ENCODE peak calls at places on chromosomes 5 and 9, in six cellular contexts. E is left ventricle myocardium inferior, P is fibroblast of lung, R is PC-9, M is H9, T is body of pancreas. Z is an unnamed sample.
A peak's percentile ranks its signal among the peaks of the same experiment; 100 is the strongest.

GRCh38 chr9:7983361-7983974 is 183.9 kb upstream of the DMAC1 start:
- DNase-seq in E (no peak), P (no peak), R (no peak), M (no peak), T (no peak), Z (no peak)

GRCh38 chr9:32681751-32682150 is 46.3 kb upstream of the TAF1L start:
- DNase-seq in E (no peak), P (no peak), R (no peak), M (no peak), T (no peak), Z (no peak)

GRCh38 chr5:171785517-171785916 is at the start of gene SMIM23:
- DNase-seq in E (no peak), P (no peak), R (no peak), M (no peak), T (no peak), Z (no peak)

GRCh38 chr9:76044420-76044819 is 153.9 kb downstream of the PCSK5 start:
- DNase-seq in E (no peak), P (peak; percentile 30), R (no peak), M (no peak), T (no peak), Z (no peak)

GRCh38 chr9:95876595-95876994 is 1.1 kb downstream of the ERCC6L2 start:
- DNase-seq in E (no peak), P (peak; percentile 32), R (peak; percentile 45), M (no peak), T (no peak), Z (no peak)

GRCh38 chr5:60521379-60522298 is 178.3 kb downstream of the DEPDC1B start:
- DNase-seq in E (no peak), P (no peak), R (no peak), M (no peak), T (no peak), Z (no peak)

GRCh38 chr9:6956796-6957355 is 199.1 kb downstream of the KDM4C start:
- DNase-seq in E (no peak), P (no peak), R (no peak), M (no peak), T (peak; percentile 14), Z (no peak)

GRCh38 chr9:34185778-34186551 is 7.1 kb downstream of the UBAP1 start:
- DNase-seq in E (no peak), P (peak; percentile 89), R (peak; percentile 96), M (no peak), T (peak; percentile 70), Z (peak; percentile 44)

GRCh38 chr9:14062449-14063187 is 251.3 kb downstream of the NFIB start:
- DNase-seq in E (no peak), P (peak; percentile 57), R (peak; percentile 82), M (no peak), T (no peak), Z (no peak)

GRCh38 chr5:66842540-66842939 is 246.3 kb downstream of the MAST4 start:
- DNase-seq in E (no peak), P (no peak), R (no peak), M (no peak), T (no peak), Z (no peak)

GRCh38 chr5:8013951-8014844 is 145.2 kb downstream of the MTRR start:
- DNase-seq in E (no peak), P (peak; percentile 15), R (no peak), M (no peak), T (no peak), Z (no peak)

GRCh38 chr5:8020861-8021514 is 152.0 kb downstream of the MTRR start:
- DNase-seq in E (no peak), P (no peak), R (no peak), M (no peak), T (no peak), Z (no peak)

DNA sequence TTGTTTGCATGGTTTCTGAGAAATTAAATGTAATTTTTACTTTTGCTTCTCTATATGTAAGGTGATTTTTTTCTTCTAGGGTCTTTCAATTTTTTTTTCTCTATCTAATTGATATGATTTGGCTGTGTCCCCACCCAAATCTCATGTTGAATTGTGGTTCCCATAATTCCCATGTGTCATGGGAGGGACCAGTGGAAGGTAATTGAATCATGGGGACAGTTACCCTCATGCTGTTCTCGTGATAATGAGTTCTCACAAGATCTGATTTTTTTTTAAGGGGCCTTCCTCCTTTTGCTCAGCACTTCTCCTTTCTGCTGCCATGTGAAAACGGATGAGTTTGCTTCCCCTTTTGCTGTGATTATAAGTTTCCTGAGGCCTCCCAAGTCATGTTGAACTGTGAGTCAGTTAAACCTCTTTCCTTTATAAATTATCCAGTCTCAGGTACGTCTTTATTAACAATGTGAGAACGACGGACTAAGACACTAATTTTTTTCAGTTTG is 150.8 kb downstream of the MTRR start:
- DNase-seq in E (no peak), P (no peak), R (no peak), M (no peak), T (no peak), Z (no peak)
- H3K27ac ChIP-seq in E (no peak overlapping the region), P (no peak overlapping the region), R (no peak overlapping the region), M (no peak overlapping the region), T (no peak overlapping the region), Z (no peak overlapping the region)

GRCh38 chr5:33470544-33470943 is 29.8 kb downstream of the TARS1 start:
- DNase-seq in E (no peak), P (peak; percentile 81), R (no peak), M (no peak), T (peak; percentile 51), Z (no peak)

GRCh38 chr5:33462456-33462855 is 21.7 kb downstream of the TARS1 start:
- DNase-seq in E (no peak), P (no peak), R (no peak), M (no peak), T (no peak), Z (no peak)

GRCh38 chr5:33460210-33460609 is 19.4 kb downstream of the TARS1 start:
- DNase-seq in E (no peak), P (no peak), R (peak; percentile 42), M (no peak), T (no peak), Z (no peak)

GRCh38 chr5:33468811-33469435 is 28.2 kb downstream of the TARS1 start:
- DNase-seq in E (no peak), P (no peak), R (no peak), M (no peak), T (no peak), Z (no peak)

DNA sequence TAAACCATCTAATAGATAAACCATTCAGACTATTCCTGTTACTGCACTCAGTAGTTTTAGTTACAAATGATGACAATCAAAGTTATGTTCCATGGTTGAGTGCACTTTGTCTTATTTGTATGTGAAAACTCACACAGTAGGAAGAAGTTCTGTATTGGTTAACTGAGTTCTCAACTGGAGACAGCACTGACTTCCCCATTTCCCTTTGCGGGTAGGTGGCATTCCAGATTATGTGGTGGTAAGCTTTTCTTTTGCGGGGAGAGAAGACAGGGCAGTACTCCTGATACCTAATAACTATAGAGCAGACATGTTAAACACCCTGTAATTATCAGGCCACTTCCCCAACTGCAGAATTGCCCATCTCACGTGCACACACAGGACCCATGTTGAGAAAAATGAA is 24.4 kb downstream of the TARS1 start:
- DNase-seq in E (no peak), P (no peak), R (no peak), M (no peak), T (no peak), Z (no peak)
- H3K27ac ChIP-seq in E (no peak overlapping the region), P (no peak overlapping the region), R (no peak overlapping the region), M (no peak overlapping the region), T (no peak overlapping the region), Z (no peak overlapping the region)

GRCh38 chr9:104972242-104972866 is 44.4 kb upstream of the ABCA1 start:
- DNase-seq in E (no peak), P (no peak), R (no peak), M (no peak), T (no peak), Z (no peak)

GRCh38 chr9:104971521-104971920 is 43.6 kb upstream of the ABCA1 start:
- DNase-seq in E (no peak), P (no peak), R (no peak), M (no peak), T (no peak), Z (no peak)

GRCh38 chr9:104970588-104970987 is 42.6 kb upstream of the ABCA1 start:
- DNase-seq in E (no peak), P (peak; percentile 19), R (no peak), M (no peak), T (no peak), Z (no peak)

GRCh38 chr9:104968025-104968982 is 40.3 kb upstream of the ABCA1 start:
- DNase-seq in E (peak; percentile 91), P (peak; percentile 97), R (peak; percentile 74), M (peak; percentile 87), T (peak; percentile 91), Z (peak; percentile 90)

DNA sequence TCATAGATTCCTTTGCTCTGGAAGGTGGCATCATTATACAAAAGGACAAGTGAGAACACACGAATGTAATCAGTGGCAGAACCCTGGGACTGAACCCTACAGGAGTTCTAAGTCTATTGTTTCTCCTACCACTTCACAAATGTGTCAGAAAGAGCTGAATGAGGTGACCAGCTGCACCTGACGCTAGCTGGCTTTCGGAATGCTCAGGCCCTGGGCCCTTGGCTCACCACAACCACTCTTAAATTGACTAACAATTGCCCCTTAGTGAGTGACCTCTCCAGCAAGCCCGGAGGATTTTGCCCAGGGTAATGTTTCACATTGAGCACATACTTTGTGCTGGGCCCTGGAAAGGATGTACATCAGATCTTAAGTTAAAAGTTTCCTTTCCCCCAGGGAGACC is 41.2 kb upstream of the ABCA1 start:
- DNase-seq in E (no peak), P (no peak), R (no peak), M (peak; percentile 71), T (no peak), Z (no peak)
- H3K27ac ChIP-seq in E (peak overlapping the region; percentile 97), P (peak overlapping the region; percentile 88), R (peak overlapping the region; percentile 85), M (no peak overlapping the region), T (peak overlapping the region; percentile 90), Z (no peak overlapping the region)

DNA sequence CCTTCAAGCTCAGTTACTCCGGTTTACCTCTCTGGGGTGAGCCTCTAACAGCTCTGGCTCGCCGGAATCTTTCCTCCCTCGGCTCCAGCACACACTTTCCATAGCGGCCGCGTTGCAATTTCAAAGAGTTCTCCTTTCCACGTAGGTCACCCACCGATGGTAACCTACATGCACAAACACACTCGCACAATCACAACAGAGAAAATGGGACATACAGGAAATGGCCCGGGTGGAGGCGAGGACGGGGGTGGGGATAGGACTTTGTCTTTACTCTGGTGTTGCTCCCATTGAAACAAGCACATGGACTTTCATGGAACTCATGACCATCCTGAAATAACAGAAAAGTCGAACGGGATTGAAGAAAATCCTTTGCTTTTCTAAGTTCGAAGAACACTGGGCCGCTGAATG is 1.2 kb downstream of the LHFPL2 start:
- DNase-seq in E (no peak), P (peak; percentile 53), R (no peak), M (peak; percentile 34), T (peak; percentile 28), Z (no peak)
- H3K27ac ChIP-seq in E (peak overlapping the region; percentile 93), P (peak overlapping the region; percentile 90), R (peak overlapping the region; percentile 75), M (no peak overlapping the region), T (peak overlapping the region; percentile 96), Z (peak overlapping the region; percentile 83)

GRCh38 chr9:91485006-91485405 is 61.4 kb upstream of the NFIL3 start:
- DNase-seq in E (no peak), P (no peak), R (no peak), M (no peak), T (no peak), Z (no peak)
- H3K27ac ChIP-seq in E (no peak overlapping the region), P (no peak overlapping the region), R (no peak overlapping the region), M (no peak overlapping the region), T (no peak overlapping the region), Z (no peak overlapping the region)

DNA sequence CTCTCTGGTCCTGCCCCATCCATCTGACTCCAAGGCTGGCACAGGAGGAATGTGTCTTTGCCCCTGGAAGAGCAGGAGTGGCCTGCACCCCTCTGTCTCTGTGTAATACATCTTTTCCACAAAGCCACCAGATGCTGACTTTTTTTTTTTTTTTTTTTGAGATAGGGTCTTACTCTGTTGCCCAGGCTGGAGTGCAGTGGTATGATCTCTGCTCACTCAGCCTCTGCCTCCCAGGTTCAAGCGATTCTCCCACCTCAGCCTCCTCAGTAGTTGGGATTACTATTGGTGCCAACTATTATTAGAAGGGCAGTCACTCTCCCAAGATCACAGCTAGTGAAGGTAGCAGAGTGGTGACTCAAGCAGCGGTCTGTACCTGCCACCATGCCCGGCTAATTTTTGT is 19.6 kb downstream of the SPRY4 start:
- DNase-seq in E (no peak), P (no peak), R (no peak), M (no peak), T (no peak), Z (no peak)
- H3K27ac ChIP-seq in E (no peak overlapping the region), P (no peak overlapping the region), R (no peak overlapping the region), M (no peak overlapping the region), T (no peak overlapping the region), Z (no peak overlapping the region)